ENCODE peak calls at places on chromosome 5, in ten cellular contexts. N is cardiac fibroblast, Y is mesothelial cell of epicardium, J is adrenal gland, O is IMR-90, X is A549, H is ovary, I is PC-3, U is OCI-LY7, T is cardiac muscle cell. Q is an unnamed sample.

GRCh38 chr5:55604611-55605067 is 69.9 kb upstream of the PLPP1 start:
- DNase-seq in N (peak), Y (no peak), J (no peak), O (peak), X (no peak), H (no peak), I (peak), U (no peak), T (peak), Q (no peak)

GRCh38 chr5:126503602-126504104 is 80.4 kb downstream of the GRAMD2B start:
- DNase-seq in N (peak), Y (no peak), J (peak), O (peak), X (no peak), H (no peak), I (no peak), U (no peak), T (peak), Q (no peak)

GRCh38 chr5:147216552-147217154 is 18.2 kb upstream of the STK32A start:
- DNase-seq in N (peak), Y (no peak), J (no peak), O (no peak), X (no peak), H (no peak), I (peak), U (no peak), T (peak), Q (no peak)

GRCh38 chr5:78569441-78569840 is 79.1 kb downstream of the LHFPL2 start:
- DNase-seq in N (peak), Y (peak), J (peak), O (peak), X (no peak), H (peak), I (no peak), U (no peak), T (peak), Q (no peak)

GRCh38 chr5:143649869-143650268 is 162.1 kb upstream of the HMHB1 start:
- DNase-seq in N (no peak), Y (no peak), J (no peak), O (peak), X (no peak), H (no peak), I (no peak), U (no peak), T (no peak), Q (no peak)

GRCh38 chr5:179618923-179619554 is 4.4 kb downstream of the HNRNPH1 start:
- DNase-seq in N (peak), Y (no peak), J (no peak), O (no peak), X (no peak), H (no peak), I (no peak), U (no peak), T (peak), Q (no peak)

GRCh38 chr5:179279347-179280094 is 65.7 kb downstream of the ADAMTS2 start:
- DNase-seq in N (no peak), Y (no peak), J (no peak), O (no peak), X (no peak), H (no peak), I (no peak), U (no peak), T (no peak), Q (no peak)

GRCh38 chr5:139741823-139742172 is 53.8 kb upstream of the PSD2 start:
- DNase-seq in N (no peak), Y (no peak), J (no peak), O (no peak), X (no peak), H (no peak), I (no peak), U (no peak), T (no peak), Q (no peak)

GRCh38 chr5:142748132-142748531 is 22.0 kb upstream of the ARHGAP26 start:
- DNase-seq in N (peak), Y (no peak), J (no peak), O (peak), X (no peak), H (no peak), I (no peak), U (no peak), T (peak), Q (no peak)

GRCh38 chr5:9467199-9468069 is 78.4 kb downstream of the SEMA5A start:
- DNase-seq in N (no peak), Y (no peak), J (no peak), O (no peak), X (no peak), H (no peak), I (no peak), U (no peak), T (no peak), Q (no peak)

GRCh38 chr5:25160851-25161348 is 516.1 kb upstream of the CDH10 start:
- DNase-seq in N (no peak), Y (no peak), J (no peak), O (no peak), X (no peak), H (no peak), I (no peak), U (no peak), T (no peak), Q (no peak)

GRCh38 chr5:156670615-156671014 is 179.5 kb upstream of the PPP1R2B start:
- DNase-seq in N (no peak), Y (no peak), J (no peak), O (no peak), X (no peak), H (no peak), I (no peak), U (no peak), T (no peak), Q (no peak)

GRCh38 chr5:17219006-17219422 is 1.6 kb downstream of the BASP1 start:
- DNase-seq in N (peak), Y (peak), J (no peak), O (no peak), X (peak), H (peak), I (peak), U (peak), T (peak), Q (peak)

GRCh38 chr5:98066910-98067309 is 706.6 kb upstream of the RGMB start:
- DNase-seq in N (no peak), Y (no peak), J (no peak), O (peak), X (no peak), H (no peak), I (peak), U (no peak), T (peak), Q (no peak)

GRCh38 chr5:175700991-175701390 is 43.1 kb downstream of the HRH2 start:
- DNase-seq in N (no peak), Y (no peak), J (peak), O (no peak), X (peak), H (no peak), I (peak), U (peak), T (peak), Q (no peak)

GRCh38 chr5:144085381-144085780 is 85.1 kb downstream of the YIPF5 start:
- DNase-seq in N (no peak), Y (no peak), J (no peak), O (no peak), X (no peak), H (no peak), I (no peak), U (no peak), T (no peak), Q (no peak)

GRCh38 chr5:10396552-10396951 is 43.1 kb downstream of the MARCHF6 start:
- DNase-seq in N (no peak), Y (no peak), J (no peak), O (no peak), X (no peak), H (no peak), I (no peak), U (no peak), T (no peak), Q (no peak)

GRCh38 chr5:112691758-112692157 is 45.9 kb upstream of the APC start:
- DNase-seq in N (peak), Y (no peak), J (no peak), O (peak), X (peak), H (no peak), I (peak), U (peak), T (peak), Q (peak)

GRCh38 chr5:88692979-88693932 is 189.7 kb downstream of the MEF2C start:
- DNase-seq in N (no peak), Y (no peak), J (no peak), O (no peak), X (no peak), H (no peak), I (no peak), U (no peak), T (no peak), Q (no peak)

GRCh38 chr5:176590035-176590729 is 19.8 kb downstream of the GPRIN1 start:
- DNase-seq in N (no peak), Y (no peak), J (no peak), O (no peak), X (no peak), H (no peak), I (no peak), U (no peak), T (no peak), Q (no peak)

GRCh38 chr5:34717426-34718327 is 61.5 kb downstream of the RAI14 start:
- DNase-seq in N (peak), Y (no peak), J (no peak), O (peak), X (peak), H (no peak), I (peak), U (no peak), T (peak), Q (no peak)

GRCh38 chr5:74026310-74026709 is 400.3 kb downstream of the ARHGEF28 start:
- DNase-seq in N (no peak), Y (no peak), J (no peak), O (no peak), X (no peak), H (no peak), I (no peak), U (no peak), T (no peak), Q (no peak)
- TF ChIP-seq CTCF in N (no peak), Y (no peak), J (no peak), O (no peak), X (no peak), H (no peak), I (no peak), U (peak), T (no peak), Q (no peak)

GRCh38 chr5:168992687-168993086 is 308.3 kb downstream of the SLIT3 start:
- DNase-seq in N (no peak), Y (no peak), J (no peak), O (no peak), X (peak), H (no peak), I (no peak), U (no peak), T (no peak), Q (no peak)
- TF ChIP-seq CTCF in N (no peak), Y (peak), J (no peak), O (no peak), X (peak), H (no peak), I (peak), U (peak), T (peak), Q (no peak)

DNA sequence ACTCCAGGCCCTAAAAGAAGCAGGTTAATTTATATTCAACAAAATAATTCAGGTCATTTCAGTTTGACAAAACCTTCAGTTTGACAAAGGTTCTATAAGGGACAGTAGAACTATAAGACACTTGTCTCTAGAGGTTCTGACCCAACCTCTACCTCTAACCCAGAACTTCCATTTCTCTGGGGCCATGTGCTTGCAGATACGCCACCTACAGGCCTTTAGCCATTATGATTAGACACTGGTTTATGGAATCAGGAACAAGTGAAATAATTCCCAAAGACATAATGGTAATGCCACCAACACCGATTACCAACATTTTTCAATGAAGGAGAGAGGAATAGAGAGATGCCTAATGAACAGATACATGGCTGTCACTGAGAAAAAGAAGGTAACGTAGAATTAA is 733.9 kb downstream of the PRELID2 start:
- DNase-seq in N (no peak), Y (no peak), J (no peak), O (no peak), X (peak), H (no peak), I (peak), U (peak), T (no peak), Q (no peak)
- TF ChIP-seq CTCF in N (peak), Y (no peak), J (no peak), O (peak), X (no peak), H (no peak), I (peak), U (peak), T (no peak), Q (peak)

GRCh38 chr5:160029004-160029403 is 20.1 kb downstream of the TTC1 start:
- DNase-seq in N (no peak), Y (no peak), J (no peak), O (peak), X (no peak), H (no peak), I (no peak), U (no peak), T (no peak), Q (no peak)
- TF ChIP-seq CTCF in N (no peak), Y (no peak), J (no peak), O (no peak), X (no peak), H (no peak), I (no peak), U (no peak), T (no peak), Q (no peak)

DNA sequence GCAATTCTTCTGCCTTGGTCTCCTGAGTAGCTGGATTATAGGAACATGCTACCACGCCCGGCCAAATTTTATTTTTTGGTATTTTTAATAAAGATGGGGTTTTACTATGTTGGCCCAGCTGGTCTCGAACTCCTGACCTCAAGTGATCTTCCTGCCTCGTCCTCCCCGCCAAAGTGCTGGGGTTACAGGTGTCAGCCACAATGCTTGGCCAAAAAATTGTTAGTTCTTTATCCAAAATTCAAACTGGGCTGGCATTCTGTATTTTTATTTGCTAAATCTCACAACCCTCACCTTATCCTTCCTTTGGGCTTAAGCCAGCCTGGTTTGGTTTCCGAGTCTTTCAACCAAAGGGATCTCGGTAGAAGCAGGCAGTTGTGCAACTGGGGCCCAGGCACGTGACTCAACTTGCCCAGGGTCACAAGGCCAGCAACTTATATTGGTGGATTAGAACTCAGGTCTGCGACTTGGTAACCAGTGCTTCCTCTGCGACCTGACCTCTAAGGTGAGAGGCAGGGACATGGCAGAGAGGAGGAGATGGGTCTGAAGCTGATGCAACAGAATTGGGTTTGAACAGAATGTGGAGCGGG is 26.5 kb upstream of the BOD1 start:
- DNase-seq in N (no peak), Y (no peak), J (peak), O (no peak), X (no peak), H (no peak), I (no peak), U (no peak), T (no peak), Q (no peak)
- TF ChIP-seq CTCF in N (no peak), Y (no peak), J (no peak), O (no peak), X (no peak), H (no peak), I (no peak), U (no peak), T (no peak), Q (no peak)

DNA sequence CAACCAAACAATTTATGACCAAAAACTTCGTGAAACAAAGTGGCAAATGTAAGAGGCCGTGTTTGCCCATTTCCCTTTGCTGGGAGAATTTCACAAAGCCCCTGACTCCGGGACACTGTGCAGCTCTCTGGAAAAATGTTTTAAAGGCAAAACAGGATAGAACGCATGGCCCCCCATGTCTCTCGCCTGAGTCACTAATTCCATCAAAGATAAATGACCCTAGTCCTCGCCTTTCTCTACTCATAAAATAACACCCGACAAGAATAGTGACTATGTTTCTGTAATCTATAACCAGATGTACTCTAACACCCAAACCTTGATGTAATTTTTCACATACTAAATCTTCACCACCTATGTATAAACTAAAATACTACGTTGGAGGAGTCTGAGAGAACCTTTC is 55.7 kb upstream of the SAP30L start:
- DNase-seq in N (peak), Y (no peak), J (no peak), O (peak), X (no peak), H (no peak), I (no peak), U (no peak), T (peak), Q (no peak)
- TF ChIP-seq CTCF in N (no peak), Y (no peak), J (no peak), O (no peak), X (no peak), H (no peak), I (no peak), U (no peak), T (no peak), Q (no peak)

GRCh38 chr5:127878174-127878750 is 175.1 kb downstream of the CCDC192 start:
- DNase-seq in N (peak), Y (no peak), J (peak), O (peak), X (peak), H (no peak), I (peak), U (peak), T (peak), Q (peak)
- TF ChIP-seq CTCF in N (peak), Y (no peak), J (peak), O (peak), X (peak), H (no peak), I (peak), U (peak), T (peak), Q (peak)

GRCh38 chr5:163269624-163270023 is 167.8 kb upstream of the CCNG1 start:
- DNase-seq in N (no peak), Y (no peak), J (no peak), O (no peak), X (peak), H (no peak), I (peak), U (peak), T (no peak), Q (no peak)
- TF ChIP-seq CTCF in N (no peak), Y (no peak), J (no peak), O (no peak), X (no peak), H (no peak), I (peak), U (peak), T (no peak), Q (peak)

DNA sequence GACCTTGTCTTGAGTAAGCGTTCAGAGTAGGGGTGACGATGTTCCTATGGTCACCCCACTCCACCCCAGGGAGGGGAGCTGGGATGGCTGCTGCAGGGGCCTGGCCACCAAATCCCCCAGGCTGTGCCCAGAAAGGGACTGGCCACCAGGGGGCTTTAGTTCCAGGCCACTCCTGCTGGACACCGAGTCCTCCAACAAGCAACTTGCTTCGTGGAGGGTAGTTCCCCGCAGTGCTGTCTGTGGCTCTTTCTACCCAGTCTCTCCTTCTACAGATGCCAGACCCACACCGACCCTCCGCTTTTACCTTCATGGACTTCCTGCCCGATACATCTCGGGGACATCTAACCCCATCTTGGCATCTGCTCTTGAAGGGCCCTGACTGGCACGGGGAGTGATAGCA is 35.7 kb upstream of the GABRP start:
- DNase-seq in N (peak), Y (no peak), J (peak), O (no peak), X (peak), H (no peak), I (no peak), U (no peak), T (peak), Q (peak)
- TF ChIP-seq CTCF in N (peak), Y (peak), J (peak), O (peak), X (peak), H (no peak), I (peak), U (no peak), T (peak), Q (no peak)

DNA sequence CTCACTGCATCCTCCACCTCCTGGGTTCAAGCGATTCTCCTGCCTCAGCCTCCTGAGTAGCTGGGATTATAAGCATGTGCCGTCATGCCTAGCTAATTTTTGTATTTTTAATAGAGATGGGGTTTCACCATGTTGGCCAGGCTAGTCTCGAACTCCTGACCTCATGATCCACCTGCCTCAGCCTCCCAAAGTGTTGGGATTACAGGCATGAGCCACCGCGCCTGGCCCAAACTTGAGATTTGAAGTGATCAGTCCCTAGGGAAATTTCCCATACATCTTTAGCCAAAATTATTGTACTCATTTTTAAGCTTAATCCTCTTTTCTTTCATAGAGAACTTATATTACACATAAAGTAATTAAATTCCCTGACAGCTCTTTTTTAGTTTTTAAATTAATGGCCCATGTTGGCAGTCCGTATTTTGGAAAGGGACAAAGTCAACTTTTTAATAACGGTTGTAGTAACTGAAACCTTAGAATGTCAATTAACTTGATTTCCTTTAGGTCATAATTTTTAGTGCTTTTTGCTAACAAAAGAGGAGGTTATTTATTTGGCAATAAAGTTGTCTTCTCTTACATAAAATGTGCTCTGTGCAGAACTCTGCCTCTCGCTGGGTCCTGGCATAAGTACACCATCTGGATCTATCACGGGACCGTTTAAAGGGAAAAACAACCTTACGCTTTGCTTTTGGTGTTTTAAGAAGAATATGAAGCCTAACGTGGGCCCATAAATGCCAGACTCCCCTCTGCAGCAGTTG is 142.3 kb upstream of the OTULINL start:
- DNase-seq in N (no peak), Y (no peak), J (no peak), O (no peak), X (no peak), H (no peak), I (no peak), U (no peak), T (no peak), Q (no peak)
- TF ChIP-seq CTCF in N (no peak), Y (no peak), J (no peak), O (no peak), X (no peak), H (no peak), I (no peak), U (no peak), T (no peak), Q (no peak)

Q was measured in GM10248.